ENCODE peak calls at places on chromosomes 11 and 22, in seven cellular contexts. One of them, this sample, is unnamed. For H3K4me1, the result is how much of the 10 kb centered on the place peaks cover.

GRCh38 chr11:68048681-68049508 is 10.1 kb downstream of the TCIRG1 start:
- DNase-seq in mesenchymal stem cell: no peak
- DNase-seq in IMR-90: no peak
- DNase-seq in neuronal stem cell: no peak
- DNase-seq in trophoblast cell: no peak
- DNase-seq in mesendoderm: no peak
- DNase-seq in H1: no peak
- DNase-seq in this sample: peak

GRCh38 chr11:76051937-76052336 is 154.4 kb downstream of the WNT11 start:
- DNase-seq in IMR-90: no peak
- DNase-seq in neuronal stem cell: no peak
- DNase-seq in mesenchymal stem cell: no peak
- DNase-seq in H1: no peak
- DNase-seq in trophoblast cell: no peak
- DNase-seq in mesendoderm: no peak
- DNase-seq in this sample: no peak

GRCh38 chr11:71112454-71112853 is 139.9 kb downstream of the SHANK2 start:
- DNase-seq in IMR-90: no peak
- DNase-seq in H1: no peak
- DNase-seq in mesendoderm: no peak
- DNase-seq in mesenchymal stem cell: no peak
- DNase-seq in trophoblast cell: no peak
- DNase-seq in neuronal stem cell: no peak
- DNase-seq in this sample: peak

GRCh38 chr11:79600747-79601146 is 159.9 kb upstream of the TENM4 start:
- DNase-seq in mesenchymal stem cell: no peak
- DNase-seq in neuronal stem cell: no peak
- DNase-seq in IMR-90: no peak
- DNase-seq in H1: no peak
- DNase-seq in trophoblast cell: no peak
- DNase-seq in mesendoderm: no peak
- DNase-seq in this sample: no peak

GRCh38 chr11:37511425-37511933 is 913.4 kb upstream of the RAG2 start:
- DNase-seq in mesendoderm: no peak
- DNase-seq in mesenchymal stem cell: peak
- DNase-seq in neuronal stem cell: no peak
- DNase-seq in trophoblast cell: peak
- DNase-seq in H1: no peak
- DNase-seq in IMR-90: peak
- DNase-seq in this sample: no peak

GRCh38 chr22:23213581-23214341 is 33.5 kb downstream of the BCR start:
- DNase-seq in mesendoderm: no peak
- DNase-seq in mesenchymal stem cell: no peak
- DNase-seq in trophoblast cell: no peak
- DNase-seq in neuronal stem cell: no peak
- DNase-seq in IMR-90: no peak
- DNase-seq in H1: no peak
- DNase-seq in this sample: no peak

GRCh38 chr22:27107824-27108223 is 450.4 kb downstream of the MIAT start:
- DNase-seq in mesenchymal stem cell: peak
- DNase-seq in mesendoderm: peak
- DNase-seq in H1: no peak
- DNase-seq in neuronal stem cell: no peak
- DNase-seq in IMR-90: peak
- DNase-seq in trophoblast cell: peak
- DNase-seq in this sample: no peak

GRCh38 chr22:48091656-48092223 is 1329.3 kb downstream of the TBC1D22A start:
- DNase-seq in mesenchymal stem cell: no peak
- DNase-seq in neuronal stem cell: no peak
- DNase-seq in IMR-90: no peak
- DNase-seq in trophoblast cell: no peak
- DNase-seq in H1: no peak
- DNase-seq in mesendoderm: no peak
- DNase-seq in this sample: no peak

GRCh38 chr11:116461789-116462188 is 311.0 kb downstream of the BUD13 start:
- DNase-seq in IMR-90: no peak
- DNase-seq in H1: no peak
- DNase-seq in mesenchymal stem cell: no peak
- DNase-seq in mesendoderm: peak
- DNase-seq in trophoblast cell: no peak
- DNase-seq in neuronal stem cell: no peak
- DNase-seq in this sample: peak

GRCh38 chr11:112656772-112657428 is 304.3 kb upstream of the NCAM1 start:
- DNase-seq in mesenchymal stem cell: no peak
- DNase-seq in H1: no peak
- DNase-seq in trophoblast cell: peak
- DNase-seq in neuronal stem cell: no peak
- DNase-seq in IMR-90: peak
- DNase-seq in mesendoderm: no peak
- DNase-seq in this sample: no peak

GRCh38 chr11:119912214-119912613 is 183.2 kb upstream of the NECTIN1 start:
- DNase-seq in trophoblast cell: no peak
- DNase-seq in IMR-90: no peak
- DNase-seq in H1: no peak
- DNase-seq in neuronal stem cell: no peak
- DNase-seq in mesenchymal stem cell: no peak
- DNase-seq in mesendoderm: no peak
- DNase-seq in this sample: no peak

GRCh38 chr11:18065572-18065971 is 19.5 kb upstream of the TPH1 start:
- DNase-seq in IMR-90: no peak
- DNase-seq in mesenchymal stem cell: no peak
- DNase-seq in H1: no peak
- DNase-seq in neuronal stem cell: no peak
- DNase-seq in trophoblast cell: peak
- DNase-seq in mesendoderm: no peak
- DNase-seq in this sample: no peak

GRCh38 chr22:39215430-39216142 is 29.2 kb downstream of the PDGFB start:
- DNase-seq in mesendoderm: peak
- DNase-seq in H1: no peak
- DNase-seq in trophoblast cell: peak
- DNase-seq in mesenchymal stem cell: no peak
- DNase-seq in IMR-90: no peak
- DNase-seq in neuronal stem cell: no peak
- DNase-seq in this sample: peak

GRCh38 chr11:82865841-82866240 is 34.4 kb downstream of the PRCP start:
- DNase-seq in IMR-90: peak
- DNase-seq in neuronal stem cell: no peak
- DNase-seq in H1: no peak
- DNase-seq in trophoblast cell: no peak
- DNase-seq in mesendoderm: no peak
- DNase-seq in mesenchymal stem cell: peak
- DNase-seq in this sample: no peak

GRCh38 chr11:114296190-114296978 is at the start of gene NNMT:
- DNase-seq in mesenchymal stem cell: peak
- DNase-seq in IMR-90: peak
- DNase-seq in trophoblast cell: peak
- DNase-seq in H1: no peak
- DNase-seq in neuronal stem cell: no peak
- DNase-seq in mesendoderm: no peak
- DNase-seq in this sample: no peak

GRCh38 chr11:126102436-126102894 is 39.8 kb upstream of the CDON start:
- DNase-seq in trophoblast cell: no peak
- DNase-seq in H1: no peak
- DNase-seq in IMR-90: peak
- DNase-seq in mesendoderm: no peak
- DNase-seq in mesenchymal stem cell: peak
- DNase-seq in neuronal stem cell: no peak
- DNase-seq in this sample: no peak

GRCh38 chr22:20613301-20613700 is 105.9 kb downstream of the MED15 start:
- DNase-seq in trophoblast cell: no peak
- DNase-seq in neuronal stem cell: no peak
- DNase-seq in mesendoderm: no peak
- DNase-seq in H1: no peak
- DNase-seq in mesenchymal stem cell: no peak
- DNase-seq in IMR-90: no peak
- DNase-seq in this sample: no peak

GRCh38 chr11:118581057-118581456 is 8.8 kb downstream of the ARCN1 start:
- DNase-seq in IMR-90: no peak
- DNase-seq in trophoblast cell: no peak
- DNase-seq in H1: no peak
- DNase-seq in neuronal stem cell: no peak
- DNase-seq in mesenchymal stem cell: no peak
- DNase-seq in mesendoderm: no peak
- DNase-seq in this sample: no peak
- H2AK5ac ChIP-seq in IMR-90: no peak
- H2AK5ac ChIP-seq in trophoblast cell: no peak
- H2AK5ac ChIP-seq in H1: no peak
- H2AK5ac ChIP-seq in neuronal stem cell: no peak
- H2AK5ac ChIP-seq in mesenchymal stem cell: no peak
- H2AK5ac ChIP-seq in mesendoderm: no peak
- H2AK5ac ChIP-seq in this sample: no peak

DNA sequence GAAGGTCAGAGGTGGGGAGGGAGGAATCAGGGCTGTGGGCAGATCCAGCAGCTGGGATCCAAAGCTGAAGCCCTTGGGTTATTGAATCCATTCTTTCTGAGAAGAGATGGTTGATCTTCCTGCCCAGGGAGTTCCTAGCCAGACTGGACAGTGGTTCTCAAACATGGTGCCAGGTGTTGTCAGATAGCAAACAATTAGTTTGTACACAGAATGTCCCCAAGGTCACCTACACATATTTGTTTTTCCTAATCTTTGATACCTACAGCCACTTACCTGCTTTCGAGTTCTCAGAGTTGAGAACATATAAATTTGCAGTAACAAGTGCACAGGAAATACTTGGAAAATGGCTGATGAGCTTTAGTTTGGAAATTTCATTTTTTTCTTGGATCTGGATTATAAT is 54.5 kb downstream of the BMAL1 start:
- DNase-seq in H1: no peak
- DNase-seq in IMR-90: no peak
- DNase-seq in trophoblast cell: no peak
- DNase-seq in neuronal stem cell: no peak
- DNase-seq in mesendoderm: no peak
- DNase-seq in mesenchymal stem cell: no peak
- DNase-seq in this sample: no peak
- H3K4me1 ChIP-seq in H1: under half
- H3K4me1 ChIP-seq in IMR-90: under half
- H3K4me1 ChIP-seq in trophoblast cell: under half
- H3K4me1 ChIP-seq in neuronal stem cell: under half
- H3K4me1 ChIP-seq in mesendoderm: under half
- H3K4me1 ChIP-seq in mesenchymal stem cell: under half
- H3K4me1 ChIP-seq in this sample: under half

GRCh38 chr11:106697058-106697457 is 321.2 kb downstream of the GUCY1A2 start:
- DNase-seq in H1: no peak
- DNase-seq in trophoblast cell: peak
- DNase-seq in IMR-90: peak
- DNase-seq in mesendoderm: no peak
- DNase-seq in neuronal stem cell: no peak
- DNase-seq in mesenchymal stem cell: peak
- DNase-seq in this sample: no peak
- H4K8ac ChIP-seq in H1: no peak
- H4K8ac ChIP-seq in trophoblast cell: no peak
- H4K8ac ChIP-seq in IMR-90: no peak
- H4K8ac ChIP-seq in mesendoderm: no peak
- H4K8ac ChIP-seq in neuronal stem cell: no peak
- H4K8ac ChIP-seq in mesenchymal stem cell: no peak
- H4K8ac ChIP-seq in this sample: no peak

DNA sequence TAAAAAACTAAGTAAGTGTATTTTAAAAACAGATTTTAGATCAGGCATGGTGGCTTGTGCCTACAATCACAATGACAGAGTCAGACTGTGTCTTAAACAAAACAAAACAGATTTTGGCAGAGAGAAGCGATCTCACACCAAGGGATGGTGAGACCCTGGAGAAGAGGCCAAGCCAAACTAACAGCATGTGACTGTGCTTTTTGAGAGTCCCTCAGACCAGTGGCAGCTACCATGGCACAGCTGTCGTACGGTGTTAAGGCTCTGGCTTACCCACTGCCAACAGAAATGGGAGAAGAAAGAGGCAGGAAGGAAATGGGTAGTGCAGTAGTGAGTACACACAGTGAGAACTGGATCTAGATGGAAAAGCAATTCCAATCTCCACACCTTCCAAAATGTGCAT is 60.6 kb downstream of the SGSM3 start:
- DNase-seq in neuronal stem cell: no peak
- DNase-seq in H1: no peak
- DNase-seq in trophoblast cell: no peak
- DNase-seq in mesendoderm: no peak
- DNase-seq in mesenchymal stem cell: no peak
- DNase-seq in IMR-90: no peak
- DNase-seq in this sample: no peak
- H2AK5ac ChIP-seq in neuronal stem cell: no peak
- H2AK5ac ChIP-seq in H1: no peak
- H2AK5ac ChIP-seq in trophoblast cell: no peak
- H2AK5ac ChIP-seq in mesendoderm: no peak
- H2AK5ac ChIP-seq in mesenchymal stem cell: no peak
- H2AK5ac ChIP-seq in IMR-90: peak
- H2AK5ac ChIP-seq in this sample: no peak

GRCh38 chr22:40329466-40329865 is 16.8 kb upstream of the ADSL start:
- DNase-seq in neuronal stem cell: no peak
- DNase-seq in IMR-90: no peak
- DNase-seq in mesenchymal stem cell: no peak
- DNase-seq in H1: no peak
- DNase-seq in mesendoderm: no peak
- DNase-seq in trophoblast cell: peak
- DNase-seq in this sample: no peak

GRCh38 chr22:40328551-40328950 is 17.7 kb upstream of the ADSL start:
- DNase-seq in mesenchymal stem cell: no peak
- DNase-seq in mesendoderm: no peak
- DNase-seq in neuronal stem cell: no peak
- DNase-seq in H1: no peak
- DNase-seq in IMR-90: no peak
- DNase-seq in trophoblast cell: no peak
- DNase-seq in this sample: no peak

GRCh38 chr22:40325315-40325714 is 21.0 kb upstream of the ADSL start:
- DNase-seq in IMR-90: no peak
- DNase-seq in H1: no peak
- DNase-seq in trophoblast cell: no peak
- DNase-seq in neuronal stem cell: no peak
- DNase-seq in mesenchymal stem cell: no peak
- DNase-seq in mesendoderm: no peak
- DNase-seq in this sample: no peak

GRCh38 chr22:40329021-40329456 is 17.3 kb upstream of the ADSL start:
- DNase-seq in H1: no peak
- DNase-seq in mesenchymal stem cell: no peak
- DNase-seq in trophoblast cell: no peak
- DNase-seq in neuronal stem cell: no peak
- DNase-seq in mesendoderm: no peak
- DNase-seq in IMR-90: no peak
- DNase-seq in this sample: no peak

GRCh38 chr22:40326905-40327735 is 19.2 kb upstream of the ADSL start:
- DNase-seq in IMR-90: peak
- DNase-seq in trophoblast cell: no peak
- DNase-seq in neuronal stem cell: peak
- DNase-seq in mesenchymal stem cell: peak
- DNase-seq in mesendoderm: peak
- DNase-seq in H1: no peak
- DNase-seq in this sample: peak
- H3K4me1 ChIP-seq in IMR-90: under half
- H3K4me1 ChIP-seq in trophoblast cell: under half
- H3K4me1 ChIP-seq in neuronal stem cell: under half
- H3K4me1 ChIP-seq in mesenchymal stem cell: under half
- H3K4me1 ChIP-seq in mesendoderm: under half
- H3K4me1 ChIP-seq in H1: under half
- H3K4me1 ChIP-seq in this sample: under half

This sample was measured in H9.